ENCODE peak calls at places on chromosomes 1 and 21, in six cellular contexts. One of them, this sample, is unnamed.

GRCh38 chr1:239386453-239387303 is at the start of gene CHRM3:
- DNase-seq in ovary: peak; percentile 81
- DNase-seq in breast epithelium: no peak
- DNase-seq in prostate gland: peak; percentile 66
- DNase-seq in body of pancreas: peak; percentile 95
- DNase-seq in Peyer's patch: peak; percentile 75
- DNase-seq in this sample: peak; percentile 87

GRCh38 chr1:207243756-207244408 is 77.6 kb upstream of the CD55 start:
- DNase-seq in ovary: no peak
- DNase-seq in breast epithelium: no peak
- DNase-seq in prostate gland: no peak
- DNase-seq in body of pancreas: no peak
- DNase-seq in Peyer's patch: no peak
- DNase-seq in this sample: no peak

GRCh38 chr1:198892065-198892464 is 253.2 kb downstream of the PTPRC start:
- DNase-seq in ovary: no peak
- DNase-seq in breast epithelium: no peak
- DNase-seq in prostate gland: no peak
- DNase-seq in body of pancreas: no peak
- DNase-seq in Peyer's patch: no peak
- DNase-seq in this sample: no peak

GRCh38 chr1:228014235-228014930 is 7.6 kb downstream of the WNT3A start:
- DNase-seq in ovary: peak; percentile 14
- DNase-seq in breast epithelium: peak; percentile 50
- DNase-seq in prostate gland: peak; percentile 80
- DNase-seq in body of pancreas: no peak
- DNase-seq in Peyer's patch: peak; percentile 29
- DNase-seq in this sample: no peak

GRCh38 chr1:232982238-232982944 is 32.0 kb downstream of the NTPCR start:
- DNase-seq in ovary: no peak
- DNase-seq in breast epithelium: no peak
- DNase-seq in prostate gland: no peak
- DNase-seq in body of pancreas: no peak
- DNase-seq in Peyer's patch: no peak
- DNase-seq in this sample: no peak

GRCh38 chr1:11648732-11649158 is 5.5 kb downstream of the FBXO2 start:
- DNase-seq in ovary: no peak
- DNase-seq in breast epithelium: no peak
- DNase-seq in prostate gland: no peak
- DNase-seq in body of pancreas: peak; percentile 67
- DNase-seq in Peyer's patch: peak; percentile 69
- DNase-seq in this sample: peak; percentile 51

GRCh38 chr1:29851666-29852065 is 615.3 kb downstream of the PTPRU start:
- DNase-seq in ovary: no peak
- DNase-seq in breast epithelium: no peak
- DNase-seq in prostate gland: peak; percentile 34
- DNase-seq in body of pancreas: peak; percentile 13
- DNase-seq in Peyer's patch: no peak
- DNase-seq in this sample: no peak

GRCh38 chr1:77459881-77460280 is 178.1 kb downstream of the AK5 start:
- DNase-seq in ovary: no peak
- DNase-seq in breast epithelium: no peak
- DNase-seq in prostate gland: no peak
- DNase-seq in body of pancreas: no peak
- DNase-seq in Peyer's patch: no peak
- DNase-seq in this sample: no peak

GRCh38 chr1:186775881-186776560 is 52.7 kb upstream of the PLA2G4A start:
- DNase-seq in ovary: no peak
- DNase-seq in breast epithelium: no peak
- DNase-seq in prostate gland: no peak
- DNase-seq in body of pancreas: no peak
- DNase-seq in Peyer's patch: no peak
- DNase-seq in this sample: no peak

GRCh38 chr1:54485417-54485816 is 62.6 kb upstream of the ACOT11 start:
- DNase-seq in ovary: no peak
- DNase-seq in breast epithelium: no peak
- DNase-seq in prostate gland: peak; percentile 37
- DNase-seq in body of pancreas: no peak
- DNase-seq in Peyer's patch: no peak
- DNase-seq in this sample: no peak

GRCh38 chr1:240833057-240833456 is 221.1 kb upstream of the GREM2 start:
- DNase-seq in ovary: no peak
- DNase-seq in breast epithelium: no peak
- DNase-seq in prostate gland: no peak
- DNase-seq in body of pancreas: no peak
- DNase-seq in Peyer's patch: no peak
- DNase-seq in this sample: no peak

GRCh38 chr1:234545512-234546386 is 64.2 kb downstream of the IRF2BP2 start:
- DNase-seq in ovary: peak; percentile 15
- DNase-seq in breast epithelium: no peak
- DNase-seq in prostate gland: no peak
- DNase-seq in body of pancreas: peak; percentile 82
- DNase-seq in Peyer's patch: no peak
- DNase-seq in this sample: no peak

GRCh38 chr1:185996211-185996610 is 262.0 kb downstream of the HMCN1 start:
- DNase-seq in ovary: no peak
- DNase-seq in breast epithelium: no peak
- DNase-seq in prostate gland: no peak
- DNase-seq in body of pancreas: peak; percentile 34
- DNase-seq in Peyer's patch: no peak
- DNase-seq in this sample: no peak

GRCh38 chr1:51210055-51210454 is 26.0 kb upstream of the RNF11 start:
- DNase-seq in ovary: peak; percentile 48
- DNase-seq in breast epithelium: no peak
- DNase-seq in prostate gland: no peak
- DNase-seq in body of pancreas: no peak
- DNase-seq in Peyer's patch: no peak
- DNase-seq in this sample: no peak

GRCh38 chr21:25960423-25960822 is 210.1 kb downstream of the APP start:
- DNase-seq in ovary: no peak
- DNase-seq in breast epithelium: no peak
- DNase-seq in prostate gland: no peak
- DNase-seq in body of pancreas: no peak
- DNase-seq in Peyer's patch: no peak
- DNase-seq in this sample: no peak

GRCh38 chr1:45793942-45794604 is 9.3 kb upstream of the MAST2 start:
- DNase-seq in ovary: no peak
- DNase-seq in breast epithelium: no peak
- DNase-seq in prostate gland: no peak
- DNase-seq in body of pancreas: no peak
- DNase-seq in Peyer's patch: no peak
- DNase-seq in this sample: no peak

GRCh38 chr1:202663141-202663540 is 47.1 kb downstream of the SYT2 start:
- DNase-seq in ovary: no peak
- DNase-seq in breast epithelium: no peak
- DNase-seq in prostate gland: no peak
- DNase-seq in body of pancreas: no peak
- DNase-seq in Peyer's patch: no peak
- DNase-seq in this sample: no peak

GRCh38 chr1:225882008-225882698 is at the start of gene TMEM63A:
- DNase-seq in ovary: peak; percentile 94
- DNase-seq in breast epithelium: peak; percentile 88
- DNase-seq in prostate gland: peak; percentile 91
- DNase-seq in body of pancreas: peak; percentile 95
- DNase-seq in Peyer's patch: peak; percentile 96
- DNase-seq in this sample: peak; percentile 94

GRCh38 chr1:243733670-243734310 is 116.3 kb downstream of the AKT3 start:
- DNase-seq in ovary: no peak
- DNase-seq in breast epithelium: no peak
- DNase-seq in prostate gland: no peak
- DNase-seq in body of pancreas: no peak
- DNase-seq in Peyer's patch: no peak
- DNase-seq in this sample: no peak

GRCh38 chr1:27299385-27300252 is 22.3 kb upstream of the TMEM222 start:
- DNase-seq in ovary: peak; percentile 70
- DNase-seq in breast epithelium: peak; percentile 93
- DNase-seq in prostate gland: peak; percentile 86
- DNase-seq in body of pancreas: peak; percentile 28
- DNase-seq in Peyer's patch: peak; percentile 71
- DNase-seq in this sample: peak; percentile 70

GRCh38 chr1:218456449-218456848 is 111.3 kb downstream of the TGFB2 start:
- DNase-seq in ovary: no peak
- DNase-seq in breast epithelium: no peak
- DNase-seq in prostate gland: no peak
- DNase-seq in body of pancreas: no peak
- DNase-seq in Peyer's patch: no peak
- DNase-seq in this sample: no peak

GRCh38 chr1:77371396-77371795 is 89.6 kb downstream of the AK5 start:
- DNase-seq in ovary: no peak
- DNase-seq in breast epithelium: no peak
- DNase-seq in prostate gland: no peak
- DNase-seq in body of pancreas: no peak
- DNase-seq in Peyer's patch: no peak
- DNase-seq in this sample: no peak

GRCh38 chr1:193211539-193211938 is 25.1 kb upstream of the B3GALT2 start:
- DNase-seq in ovary: no peak
- DNase-seq in breast epithelium: no peak
- DNase-seq in prostate gland: no peak
- DNase-seq in body of pancreas: no peak
- DNase-seq in Peyer's patch: no peak
- DNase-seq in this sample: no peak
- TF ChIP-seq POLR2A in ovary: no peak
- TF ChIP-seq POLR2A in breast epithelium: no peak
- TF ChIP-seq POLR2A in prostate gland: no peak
- TF ChIP-seq POLR2A in body of pancreas: no peak
- TF ChIP-seq POLR2A in Peyer's patch: no peak
- TF ChIP-seq POLR2A in this sample: no peak

GRCh38 chr1:9861371-9861770 is 37.6 kb upstream of the CLSTN1 start:
- DNase-seq in ovary: no peak
- DNase-seq in breast epithelium: no peak
- DNase-seq in prostate gland: no peak
- DNase-seq in body of pancreas: no peak
- DNase-seq in Peyer's patch: no peak
- DNase-seq in this sample: no peak
- TF ChIP-seq CTCF in ovary: no peak
- TF ChIP-seq CTCF in breast epithelium: no peak
- TF ChIP-seq CTCF in prostate gland: no peak
- TF ChIP-seq CTCF in body of pancreas: no peak
- TF ChIP-seq CTCF in Peyer's patch: no peak
- TF ChIP-seq CTCF in this sample: no peak

GRCh38 chr1:156750191-156750931 is 1.1 kb downstream of the HDGF start:
- DNase-seq in ovary: peak; percentile 70
- DNase-seq in breast epithelium: peak; percentile 69
- DNase-seq in prostate gland: peak; percentile 57
- DNase-seq in body of pancreas: peak; percentile 65
- DNase-seq in Peyer's patch: peak; percentile 75
- DNase-seq in this sample: peak; percentile 74

GRCh38 chr1:156752843-156753486 is 1.5 kb upstream of the HDGF start:
- DNase-seq in ovary: no peak
- DNase-seq in breast epithelium: no peak
- DNase-seq in prostate gland: no peak
- DNase-seq in body of pancreas: no peak
- DNase-seq in Peyer's patch: no peak
- DNase-seq in this sample: no peak

GRCh38 chr1:156754219-156754618 is 2.7 kb upstream of the HDGF start:
- DNase-seq in ovary: no peak
- DNase-seq in breast epithelium: no peak
- DNase-seq in prostate gland: no peak
- DNase-seq in body of pancreas: no peak
- DNase-seq in Peyer's patch: peak; percentile 4
- DNase-seq in this sample: no peak

GRCh38 chr1:156750932-156751723 is at the start of gene HDGF:
- DNase-seq in ovary: peak; percentile 79
- DNase-seq in breast epithelium: peak; percentile 67
- DNase-seq in prostate gland: no peak
- DNase-seq in body of pancreas: peak; percentile 68
- DNase-seq in Peyer's patch: peak; percentile 67
- DNase-seq in this sample: peak; percentile 53

GRCh38 chr1:156751724-156752481 is 428 bp upstream of the HDGF start:
- DNase-seq in ovary: peak; percentile 97
- DNase-seq in breast epithelium: peak; percentile 98
- DNase-seq in prostate gland: peak; percentile 97
- DNase-seq in body of pancreas: peak; percentile 98
- DNase-seq in Peyer's patch: peak; percentile 98
- DNase-seq in this sample: peak; percentile 98
- TF ChIP-seq POLR2A in ovary: no peak
- TF ChIP-seq POLR2A in breast epithelium: no peak
- TF ChIP-seq POLR2A in prostate gland: no peak
- TF ChIP-seq POLR2A in body of pancreas: peak; percentile 72
- TF ChIP-seq POLR2A in Peyer's patch: peak; percentile 24
- TF ChIP-seq POLR2A in this sample: peak; percentile 76

DNA sequence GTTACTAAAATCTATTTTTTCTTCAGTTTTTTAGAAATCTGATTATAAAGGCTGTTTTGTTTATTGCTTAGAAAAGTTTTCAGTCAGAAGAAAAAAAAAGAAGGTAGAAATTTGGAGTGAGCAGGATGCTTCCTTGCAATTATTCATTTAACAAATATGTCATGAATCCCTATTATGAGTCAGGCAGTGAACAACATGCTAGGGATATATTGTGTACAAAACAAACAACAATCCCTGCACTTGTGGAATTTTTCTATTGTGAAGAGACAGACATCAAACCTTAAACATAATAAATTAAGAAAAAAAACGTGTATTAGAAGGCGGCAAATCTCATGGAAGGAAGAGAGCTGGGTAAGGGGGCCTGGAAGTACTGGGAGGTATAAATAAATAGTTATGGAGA is 664.1 kb upstream of the CAMK1G start:
- DNase-seq in ovary: no peak
- DNase-seq in breast epithelium: no peak
- DNase-seq in prostate gland: no peak
- DNase-seq in body of pancreas: no peak
- DNase-seq in Peyer's patch: no peak
- DNase-seq in this sample: no peak
- TF ChIP-seq CTCF in ovary: no peak
- TF ChIP-seq CTCF in breast epithelium: no peak
- TF ChIP-seq CTCF in prostate gland: no peak
- TF ChIP-seq CTCF in body of pancreas: no peak
- TF ChIP-seq CTCF in Peyer's patch: no peak
- TF ChIP-seq CTCF in this sample: no peak

This sample was measured in transverse colon.